ENCODE peak calls at places on chromosomes 16 and 17, in eight cellular contexts. D is CD14-positive monocyte; W is fibroblast of the conjunctiva; L is amygdala; Y is frontal cortex; T is stimulated activated effector memory CD8-positive, alpha-beta T cell treated with anti-CD3 and anti-CD28 coated beads, Interleukin-12 subunit alpha, Interleukin-12 subunit beta, amount 100 ng/mL, for 72 hours; Q is body of pancreas; H is neural crest cell. E is an unnamed sample.

GRCh38 chr17:56047321-56047720 is 106.0 kb upstream of the ANKFN1 start:
- DNase-seq in D (no peak), W (no peak), L (no peak), Y (no peak), T (no peak), Q (no peak), H (no peak), E (no peak)

GRCh38 chr17:33118391-33118790 is 126.7 kb downstream of the SPACA3 start:
- DNase-seq in D (no peak), W (no peak), L (no peak), Y (no peak), T (no peak), Q (no peak), H (no peak), E (no peak)

GRCh38 chr16:69344171-69344570 is 4.6 kb downstream of the NIP7 start:
- DNase-seq in D (no peak), W (no peak), L (no peak), Y (no peak), T (no peak), Q (no peak), H (no peak), E (no peak)

GRCh38 chr17:33893192-33893591 is 361.9 kb upstream of the CCL2 start:
- DNase-seq in D (no peak), W (no peak), L (no peak), Y (no peak), T (no peak), Q (no peak), H (no peak), E (no peak)

GRCh38 chr17:28552201-28552999 is at the start of gene UNC119:
- DNase-seq in D (peak), W (peak), L (no peak), Y (peak), T (peak), Q (peak), H (peak), E (peak)

GRCh38 chr16:9854665-9855064 is 327.6 kb downstream of the GRIN2A start:
- DNase-seq in D (no peak), W (peak), L (no peak), Y (no peak), T (no peak), Q (no peak), H (no peak), E (no peak)

GRCh38 chr16:3049921-3050481 is 3.6 kb downstream of the MMP25 start:
- DNase-seq in D (no peak), W (no peak), L (no peak), Y (no peak), T (no peak), Q (no peak), H (no peak), E (no peak)

GRCh38 chr16:55543470-55543869 is 23.0 kb upstream of the CAPNS2 start:
- DNase-seq in D (no peak), W (peak), L (no peak), Y (peak), T (no peak), Q (no peak), H (no peak), E (no peak)

GRCh38 chr17:57517519-57518342 is 227.4 kb downstream of the CCDC182 start:
- DNase-seq in D (no peak), W (no peak), L (no peak), Y (no peak), T (no peak), Q (no peak), H (no peak), E (peak)

GRCh38 chr16:65634291-65634690 is 512.4 kb upstream of the CDH11 start:
- DNase-seq in D (no peak), W (no peak), L (no peak), Y (no peak), T (no peak), Q (no peak), H (no peak), E (no peak)

GRCh38 chr16:11689031-11689840 is 21.0 kb downstream of the SNN start:
- DNase-seq in D (no peak), W (no peak), L (no peak), Y (no peak), T (no peak), Q (no peak), H (no peak), E (no peak)

GRCh38 chr16:85507342-85507741 is 105.8 kb upstream of the GSE1 start:
- DNase-seq in D (no peak), W (no peak), L (no peak), Y (no peak), T (no peak), Q (no peak), H (no peak), E (no peak)

GRCh38 chr16:350203-350602 is 2.3 kb downstream of the AXIN1 start:
- DNase-seq in D (no peak), W (no peak), L (no peak), Y (no peak), T (no peak), Q (no peak), H (no peak), E (no peak)

GRCh38 chr17:17557796-17558195 is 33.7 kb downstream of the PEMT start:
- DNase-seq in D (no peak), W (no peak), L (no peak), Y (peak), T (no peak), Q (peak), H (no peak), E (no peak)

GRCh38 chr17:51827140-51827539 is 331.4 kb downstream of the CA10 start:
- DNase-seq in D (no peak), W (no peak), L (no peak), Y (no peak), T (no peak), Q (no peak), H (no peak), E (no peak)

GRCh38 chr17:29665480-29665807 is 42.7 kb upstream of the CORO6 start:
- DNase-seq in D (no peak), W (no peak), L (no peak), Y (no peak), T (no peak), Q (no peak), H (no peak), E (no peak)

GRCh38 chr16:69709456-69710084 is 16.8 kb downstream of the NQO1 start:
- DNase-seq in D (no peak), W (peak), L (no peak), Y (peak), T (no peak), Q (no peak), H (no peak), E (peak)

GRCh38 chr16:77289331-77289809 is 90.2 kb downstream of the SYCE1L start:
- DNase-seq in D (no peak), W (no peak), L (no peak), Y (no peak), T (no peak), Q (no peak), H (no peak), E (no peak)

GRCh38 chr17:10635290-10635689 is 21.8 kb downstream of the MYH3 start:
- DNase-seq in D (no peak), W (no peak), L (no peak), Y (no peak), T (no peak), Q (no peak), H (no peak), E (no peak)

GRCh38 chr17:66775881-66776400 is 59.0 kb upstream of the CACNG5 start:
- DNase-seq in D (no peak), W (no peak), L (no peak), Y (no peak), T (no peak), Q (no peak), H (no peak), E (no peak)

GRCh38 chr16:3946604-3947180 is 66.2 kb upstream of the CREBBP start:
- DNase-seq in D (no peak), W (no peak), L (no peak), Y (no peak), T (no peak), Q (no peak), H (no peak), E (no peak)